ENCODE peak calls at places on chromosomes 2 and 18, in seven cellular contexts. C is GM23338, U is bronchial epithelial cell, D is glutamatergic neuron, R is WTC11, I is lower leg skin, A is AG09319. S is an unnamed sample.

GRCh38 chr18:39485696-39486095 is 1920.1 kb upstream of the CELF4 start:
- DNase-seq in C (no peak), U (no peak), D (no peak), R (no peak), I (no peak), A (no peak), S (no peak)

GRCh38 chr2:234458466-234458865 is 38.4 kb downstream of the ARL4C start:
- DNase-seq in C (no peak), U (no peak), D (no peak), R (no peak), I (no peak), A (no peak), S (no peak)

GRCh38 chr2:176518823-176519222 is 249.6 kb downstream of the MTX2 start:
- DNase-seq in C (peak), U (no peak), D (no peak), R (peak), I (no peak), A (no peak), S (no peak)

GRCh38 chr2:102050854-102051391 is 59.2 kb downstream of the IL1R2 start:
- DNase-seq in C (no peak), U (no peak), D (no peak), R (no peak), I (peak), A (no peak), S (peak)

GRCh38 chr18:9630444-9630843 is 16.1 kb upstream of the PPP4R1 start:
- DNase-seq in C (no peak), U (no peak), D (no peak), R (no peak), I (no peak), A (no peak), S (no peak)

GRCh38 chr2:207993141-207993763 is 32.1 kb downstream of the PLEKHM3 start:
- DNase-seq in C (no peak), U (peak), D (no peak), R (no peak), I (no peak), A (peak), S (no peak)

GRCh38 chr2:7437716-7438648 is 520.8 kb downstream of the RNF144A start:
- DNase-seq in C (no peak), U (no peak), D (no peak), R (no peak), I (no peak), A (no peak), S (no peak)

GRCh38 chr2:204796581-204796980 is 251.3 kb downstream of the PARD3B start:
- DNase-seq in C (no peak), U (no peak), D (no peak), R (no peak), I (no peak), A (no peak), S (no peak)

GRCh38 chr2:234245945-234246344 is 195.4 kb downstream of the SPP2 start:
- DNase-seq in C (no peak), U (peak), D (no peak), R (no peak), I (no peak), A (no peak), S (no peak)

GRCh38 chr2:170467568-170468422 is 247.3 kb upstream of the SP5 start:
- DNase-seq in C (no peak), U (peak), D (no peak), R (no peak), I (no peak), A (no peak), S (no peak)

GRCh38 chr2:86065512-86065911 is 40.2 kb downstream of the POLR1A start:
- DNase-seq in C (no peak), U (no peak), D (no peak), R (no peak), I (no peak), A (no peak), S (no peak)

GRCh38 chr2:25912851-25913695 is 34.8 kb upstream of the ASXL2 start:
- DNase-seq in C (peak), U (no peak), D (no peak), R (peak), I (no peak), A (peak), S (no peak)

GRCh38 chr2:239581352-239581901 is 180.6 kb upstream of the HDAC4 start:
- DNase-seq in C (no peak), U (no peak), D (peak), R (no peak), I (no peak), A (no peak), S (no peak)

GRCh38 chr2:222450021-222450420 is 25.7 kb downstream of the SGPP2 start:
- DNase-seq in C (no peak), U (no peak), D (peak), R (no peak), I (no peak), A (no peak), S (no peak)

GRCh38 chr2:120890566-120891360 is 155.1 kb downstream of the GLI2 start:
- DNase-seq in C (no peak), U (no peak), D (no peak), R (no peak), I (no peak), A (no peak), S (no peak)

GRCh38 chr18:53861185-53861584 is 363.3 kb downstream of the MBD2 start:
- DNase-seq in C (no peak), U (no peak), D (no peak), R (no peak), I (no peak), A (no peak), S (no peak)

GRCh38 chr2:219726916-219727315 is 99.5 kb downstream of the SLC4A3 start:
- DNase-seq in C (peak), U (no peak), D (no peak), R (no peak), I (no peak), A (no peak), S (no peak)
- TF ChIP-seq CTCF in C (peak), U (no peak), D (no peak), R (no peak), I (no peak), A (no peak), S (no peak)

DNA sequence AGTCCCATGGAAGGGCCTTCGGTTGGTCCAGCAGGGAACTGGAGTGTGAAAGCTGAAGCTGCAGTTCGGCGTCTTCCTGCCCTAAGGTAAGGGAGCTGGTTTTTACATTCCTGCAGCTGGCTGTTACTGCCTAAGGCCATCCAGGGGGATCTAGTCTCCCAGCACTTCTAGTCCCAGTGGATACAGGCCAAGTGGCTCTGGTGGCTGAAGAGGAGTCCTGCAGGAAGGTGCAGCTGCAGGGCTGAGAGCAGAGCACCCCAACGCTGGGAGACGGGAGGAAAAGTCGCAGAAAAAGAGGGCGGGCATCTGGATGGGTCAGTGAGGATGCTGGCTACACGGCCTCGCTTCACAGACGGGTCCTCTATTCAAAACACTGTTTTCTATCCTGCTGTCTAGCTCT is 225.0 kb upstream of the HS6ST1 start:
- DNase-seq in C (peak), U (no peak), D (no peak), R (peak), I (no peak), A (no peak), S (no peak)
- TF ChIP-seq CTCF in C (peak), U (no peak), D (no peak), R (no peak), I (no peak), A (no peak), S (no peak)

GRCh38 chr2:224749136-224749535 is 33.0 kb upstream of the CCDC195 start:
- DNase-seq in C (peak), U (peak), D (no peak), R (no peak), I (no peak), A (no peak), S (no peak)
- TF ChIP-seq CTCF in C (peak), U (no peak), D (no peak), R (no peak), I (no peak), A (peak), S (no peak)

DNA sequence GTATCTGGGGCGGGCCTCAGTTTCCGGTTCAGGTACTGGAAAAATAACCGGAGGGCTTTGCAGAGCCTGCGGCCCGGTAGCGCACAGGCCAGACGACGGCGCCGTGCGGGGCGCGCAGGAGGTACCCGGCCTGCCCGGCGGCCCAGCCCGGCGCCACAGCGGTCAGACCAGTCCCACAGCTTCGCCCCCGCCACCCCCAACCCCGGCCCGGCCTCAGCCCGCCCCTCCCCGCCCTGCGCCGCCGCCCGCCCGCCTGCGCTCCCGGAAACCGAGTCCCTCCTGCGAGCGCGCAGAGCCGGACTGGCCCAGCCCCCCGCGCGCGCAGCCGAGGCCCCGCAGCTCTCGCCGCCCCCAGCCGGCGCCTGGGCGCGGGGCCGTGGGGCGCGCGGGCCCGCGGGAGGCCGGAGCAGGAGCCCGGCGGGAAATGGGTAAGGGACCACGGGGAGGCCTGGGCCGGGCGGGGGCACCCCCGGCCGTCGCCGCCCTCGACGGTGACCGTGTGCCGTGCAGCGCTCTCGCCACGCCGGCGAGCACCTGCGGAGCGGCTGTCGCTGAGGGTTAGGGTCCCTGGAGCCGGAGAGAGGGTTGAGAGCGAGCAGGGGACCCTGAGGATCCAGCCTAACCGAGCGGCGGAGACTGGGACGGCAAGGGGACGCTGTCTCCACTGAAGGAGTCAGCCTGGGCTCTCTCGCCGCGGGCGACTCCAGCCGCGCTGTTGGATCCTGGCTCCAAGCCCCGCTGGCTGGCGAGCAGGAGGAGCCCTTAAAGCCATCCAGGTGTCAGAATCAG is 16.5 kb upstream of the PSD4 start:
- DNase-seq in C (peak), U (peak), D (peak), R (peak), I (no peak), A (no peak), S (peak)
- TF ChIP-seq CTCF in C (no peak), U (peak), D (no peak), R (no peak), I (no peak), A (no peak), S (no peak)

DNA sequence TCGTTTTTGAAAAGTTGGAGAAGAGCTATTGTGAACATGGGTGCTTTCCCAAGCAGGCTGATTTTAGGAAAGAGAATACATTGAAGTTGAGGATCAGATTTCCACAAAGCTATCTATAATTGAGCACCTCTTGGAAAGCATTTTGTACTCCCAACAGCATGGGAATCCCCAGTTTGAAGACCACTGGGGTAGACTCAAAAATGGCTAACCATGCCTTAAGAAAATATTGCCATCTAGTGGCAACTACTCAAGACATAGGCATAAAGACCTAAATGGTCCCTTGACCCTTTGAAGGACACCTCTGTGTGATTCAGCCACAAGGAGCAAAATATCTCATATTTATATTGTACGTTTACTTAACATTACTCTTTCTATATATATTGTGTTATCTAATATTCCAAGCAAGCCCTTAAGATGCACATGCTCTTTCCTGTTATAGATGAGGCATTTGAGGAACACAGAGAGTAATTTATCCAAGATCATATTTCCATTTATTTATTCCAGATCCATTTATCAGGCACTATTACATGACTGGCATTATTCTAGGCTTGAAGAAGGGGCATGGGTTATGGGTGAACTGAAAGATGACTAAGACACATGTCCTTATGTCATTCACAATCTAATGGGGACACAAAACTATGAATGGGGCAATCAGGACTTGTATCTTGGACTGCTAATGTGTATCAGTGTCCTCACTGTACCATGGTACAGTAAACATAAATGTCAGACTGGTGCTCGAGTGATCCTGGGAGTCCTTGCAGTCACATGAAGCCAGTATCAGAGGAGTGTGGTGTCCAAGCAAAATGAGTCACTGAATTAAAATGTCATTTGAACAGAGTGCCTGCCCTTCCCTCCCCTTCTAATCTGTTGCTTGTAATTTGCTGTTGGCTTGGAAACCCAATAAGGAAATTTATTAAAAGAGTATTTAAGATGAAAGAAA is 121.0 kb upstream of the XPO1 start:
- DNase-seq in C (peak), U (peak), D (no peak), R (no peak), I (no peak), A (no peak), S (no peak)
- TF ChIP-seq CTCF in C (peak), U (peak), D (peak), R (no peak), I (no peak), A (peak), S (peak)

S was measured in lung.